ENCODE peak calls at places on chromosomes 7 and 10, in seven cellular contexts. One of them, this sample, is unnamed.

GRCh38 chr7:57646219-57646900 is 196.4 kb downstream of the ZNF716 start:
- DNase-seq in neuronal stem cell: no peak
- DNase-seq in IMR-90: no peak
- DNase-seq in H9: no peak
- DNase-seq in mesenchymal stem cell: no peak
- DNase-seq in trophoblast cell: no peak
- DNase-seq in H1: no peak
- DNase-seq in this sample: no peak

GRCh38 chr10:43166207-43166878 is 28.1 kb downstream of the CSGALNACT2 start:
- DNase-seq in neuronal stem cell: no peak
- DNase-seq in IMR-90: peak
- DNase-seq in H9: no peak
- DNase-seq in mesenchymal stem cell: no peak
- DNase-seq in trophoblast cell: no peak
- DNase-seq in H1: no peak
- DNase-seq in this sample: no peak

GRCh38 chr7:2934984-2935740 is 91.1 kb upstream of the GNA12 start:
- DNase-seq in neuronal stem cell: no peak
- DNase-seq in IMR-90: no peak
- DNase-seq in H9: peak
- DNase-seq in mesenchymal stem cell: no peak
- DNase-seq in trophoblast cell: peak
- DNase-seq in H1: no peak
- DNase-seq in this sample: no peak

GRCh38 chr7:18770852-18771251 is 275.3 kb downstream of the HDAC9 start:
- DNase-seq in neuronal stem cell: no peak
- DNase-seq in IMR-90: no peak
- DNase-seq in H9: no peak
- DNase-seq in mesenchymal stem cell: no peak
- DNase-seq in trophoblast cell: no peak
- DNase-seq in H1: no peak
- DNase-seq in this sample: peak

GRCh38 chr7:84614821-84615506 is 420.4 kb upstream of the SEMA3A start:
- DNase-seq in neuronal stem cell: no peak
- DNase-seq in IMR-90: no peak
- DNase-seq in H9: no peak
- DNase-seq in mesenchymal stem cell: no peak
- DNase-seq in trophoblast cell: peak
- DNase-seq in H1: no peak
- DNase-seq in this sample: no peak

GRCh38 chr7:130732980-130733865 is 784 bp downstream of the KLF14 start:
- DNase-seq in neuronal stem cell: no peak
- DNase-seq in IMR-90: peak
- DNase-seq in H9: peak
- DNase-seq in mesenchymal stem cell: no peak
- DNase-seq in trophoblast cell: peak
- DNase-seq in H1: peak
- DNase-seq in this sample: peak

GRCh38 chr10:62885656-62886461 is 69.7 kb upstream of the EGR2 start:
- DNase-seq in neuronal stem cell: no peak
- DNase-seq in IMR-90: peak
- DNase-seq in H9: no peak
- DNase-seq in mesenchymal stem cell: peak
- DNase-seq in trophoblast cell: peak
- DNase-seq in H1: no peak
- DNase-seq in this sample: no peak

GRCh38 chr10:62765726-62766125 is 38.8 kb upstream of the ADO start:
- DNase-seq in neuronal stem cell: no peak
- DNase-seq in IMR-90: no peak
- DNase-seq in H9: no peak
- DNase-seq in mesenchymal stem cell: no peak
- DNase-seq in trophoblast cell: no peak
- DNase-seq in H1: no peak
- DNase-seq in this sample: no peak

GRCh38 chr10:122021421-122021820 is 32.5 kb downstream of the TACC2 start:
- DNase-seq in neuronal stem cell: no peak
- DNase-seq in IMR-90: peak
- DNase-seq in H9: no peak
- DNase-seq in mesenchymal stem cell: no peak
- DNase-seq in trophoblast cell: no peak
- DNase-seq in H1: no peak
- DNase-seq in this sample: no peak

GRCh38 chr7:491292-491957 is 28.2 kb downstream of the PDGFA start:
- DNase-seq in neuronal stem cell: no peak
- DNase-seq in IMR-90: no peak
- DNase-seq in H9: no peak
- DNase-seq in mesenchymal stem cell: no peak
- DNase-seq in trophoblast cell: no peak
- DNase-seq in H1: no peak
- DNase-seq in this sample: no peak

GRCh38 chr10:1608408-1609037 is 128.8 kb downstream of the ADARB2 start:
- DNase-seq in neuronal stem cell: peak
- DNase-seq in IMR-90: no peak
- DNase-seq in H9: peak
- DNase-seq in mesenchymal stem cell: no peak
- DNase-seq in trophoblast cell: no peak
- DNase-seq in H1: no peak
- DNase-seq in this sample: peak

GRCh38 chr10:25888627-25889026 is 45.4 kb upstream of the MYO3A start:
- DNase-seq in neuronal stem cell: no peak
- DNase-seq in IMR-90: no peak
- DNase-seq in H9: no peak
- DNase-seq in mesenchymal stem cell: no peak
- DNase-seq in trophoblast cell: no peak
- DNase-seq in H1: no peak
- DNase-seq in this sample: peak

DNA sequence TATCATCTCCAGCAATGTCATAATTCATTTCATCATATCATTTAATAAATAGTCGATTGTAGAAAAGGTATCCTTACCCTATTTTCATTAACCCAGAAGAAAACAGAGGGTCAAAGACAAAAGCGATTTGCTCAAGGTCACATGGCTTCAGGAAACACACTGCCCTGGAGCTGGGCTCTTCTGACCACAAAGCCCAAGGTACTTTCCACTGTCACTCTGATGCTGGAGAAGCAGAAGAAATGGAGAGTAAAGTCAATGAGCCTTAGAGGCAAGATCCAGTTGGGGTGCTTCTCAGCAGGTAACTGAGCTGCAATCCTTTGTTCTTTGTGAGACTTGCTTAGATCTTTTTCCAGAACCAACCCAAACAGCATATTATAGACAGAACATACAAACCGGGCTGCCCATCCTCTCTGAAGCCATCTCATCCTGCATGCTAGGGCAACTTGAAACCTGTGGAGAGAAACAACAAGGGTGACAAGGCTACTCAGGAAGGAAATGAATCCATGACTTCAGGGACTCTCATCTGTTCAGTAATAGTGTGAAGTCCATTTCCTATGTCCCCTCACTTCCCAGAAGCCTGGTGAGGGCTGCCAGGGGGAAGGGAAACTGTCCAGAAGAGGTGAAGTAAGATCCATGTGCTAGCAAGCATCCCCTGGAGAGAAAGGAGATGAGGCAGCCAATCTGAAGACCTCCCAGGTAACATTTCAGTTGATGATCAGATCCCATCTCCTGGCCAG is 148.6 kb upstream of the SVIL start:
- DNase-seq in neuronal stem cell: no peak
- DNase-seq in IMR-90: peak
- DNase-seq in H9: no peak
- DNase-seq in mesenchymal stem cell: peak
- DNase-seq in trophoblast cell: no peak
- DNase-seq in H1: no peak
- DNase-seq in this sample: no peak
- H3K27ac ChIP-seq in neuronal stem cell: no peak
- H3K27ac ChIP-seq in IMR-90: peak
- H3K27ac ChIP-seq in H9: no peak
- H3K27ac ChIP-seq in mesenchymal stem cell: peak
- H3K27ac ChIP-seq in trophoblast cell: no peak
- H3K27ac ChIP-seq in H1: no peak
- H3K27ac ChIP-seq in this sample: no peak

GRCh38 chr10:112526906-112527305 is 79.9 kb downstream of the VTI1A start:
- DNase-seq in neuronal stem cell: peak
- DNase-seq in IMR-90: no peak
- DNase-seq in H9: peak
- DNase-seq in mesenchymal stem cell: no peak
- DNase-seq in trophoblast cell: peak
- DNase-seq in H1: no peak
- DNase-seq in this sample: peak

GRCh38 chr10:112528235-112528634 is 81.2 kb downstream of the VTI1A start:
- DNase-seq in neuronal stem cell: no peak
- DNase-seq in IMR-90: no peak
- DNase-seq in H9: no peak
- DNase-seq in mesenchymal stem cell: no peak
- DNase-seq in trophoblast cell: no peak
- DNase-seq in H1: no peak
- DNase-seq in this sample: no peak

GRCh38 chr10:112536663-112537062 is 89.6 kb downstream of the VTI1A start:
- DNase-seq in neuronal stem cell: no peak
- DNase-seq in IMR-90: no peak
- DNase-seq in H9: no peak
- DNase-seq in mesenchymal stem cell: no peak
- DNase-seq in trophoblast cell: no peak
- DNase-seq in H1: no peak
- DNase-seq in this sample: peak

GRCh38 chr10:112535432-112536038 is 88.5 kb downstream of the VTI1A start:
- DNase-seq in neuronal stem cell: no peak
- DNase-seq in IMR-90: peak
- DNase-seq in H9: no peak
- DNase-seq in mesenchymal stem cell: peak
- DNase-seq in trophoblast cell: no peak
- DNase-seq in H1: no peak
- DNase-seq in this sample: no peak

GRCh38 chr10:112532053-112532658 is 85.1 kb downstream of the VTI1A start:
- DNase-seq in neuronal stem cell: no peak
- DNase-seq in IMR-90: peak
- DNase-seq in H9: no peak
- DNase-seq in mesenchymal stem cell: peak
- DNase-seq in trophoblast cell: no peak
- DNase-seq in H1: no peak
- DNase-seq in this sample: no peak
- H2BK120ac ChIP-seq in neuronal stem cell: no peak
- H2BK120ac ChIP-seq in IMR-90: no peak
- H2BK120ac ChIP-seq in H9: no peak
- H2BK120ac ChIP-seq in mesenchymal stem cell: no peak
- H2BK120ac ChIP-seq in trophoblast cell: no peak
- H2BK120ac ChIP-seq in H1: no peak
- H2BK120ac ChIP-seq in this sample: no peak

GRCh38 chr10:30007406-30007805 is 52.0 kb downstream of the JCAD start:
- DNase-seq in neuronal stem cell: no peak
- DNase-seq in IMR-90: no peak
- DNase-seq in H9: no peak
- DNase-seq in mesenchymal stem cell: no peak
- DNase-seq in trophoblast cell: no peak
- DNase-seq in H1: no peak
- DNase-seq in this sample: no peak

GRCh38 chr10:29998142-29998808 is 61.1 kb downstream of the JCAD start:
- DNase-seq in neuronal stem cell: peak
- DNase-seq in IMR-90: peak
- DNase-seq in H9: peak
- DNase-seq in mesenchymal stem cell: peak
- DNase-seq in trophoblast cell: peak
- DNase-seq in H1: peak
- DNase-seq in this sample: peak

GRCh38 chr10:30000802-30001571 is 58.4 kb downstream of the JCAD start:
- DNase-seq in neuronal stem cell: no peak
- DNase-seq in IMR-90: peak
- DNase-seq in H9: no peak
- DNase-seq in mesenchymal stem cell: peak
- DNase-seq in trophoblast cell: peak
- DNase-seq in H1: no peak
- DNase-seq in this sample: no peak

GRCh38 chr10:30006410-30006809 is 53.0 kb downstream of the JCAD start:
- DNase-seq in neuronal stem cell: no peak
- DNase-seq in IMR-90: no peak
- DNase-seq in H9: no peak
- DNase-seq in mesenchymal stem cell: no peak
- DNase-seq in trophoblast cell: no peak
- DNase-seq in H1: no peak
- DNase-seq in this sample: no peak

DNA sequence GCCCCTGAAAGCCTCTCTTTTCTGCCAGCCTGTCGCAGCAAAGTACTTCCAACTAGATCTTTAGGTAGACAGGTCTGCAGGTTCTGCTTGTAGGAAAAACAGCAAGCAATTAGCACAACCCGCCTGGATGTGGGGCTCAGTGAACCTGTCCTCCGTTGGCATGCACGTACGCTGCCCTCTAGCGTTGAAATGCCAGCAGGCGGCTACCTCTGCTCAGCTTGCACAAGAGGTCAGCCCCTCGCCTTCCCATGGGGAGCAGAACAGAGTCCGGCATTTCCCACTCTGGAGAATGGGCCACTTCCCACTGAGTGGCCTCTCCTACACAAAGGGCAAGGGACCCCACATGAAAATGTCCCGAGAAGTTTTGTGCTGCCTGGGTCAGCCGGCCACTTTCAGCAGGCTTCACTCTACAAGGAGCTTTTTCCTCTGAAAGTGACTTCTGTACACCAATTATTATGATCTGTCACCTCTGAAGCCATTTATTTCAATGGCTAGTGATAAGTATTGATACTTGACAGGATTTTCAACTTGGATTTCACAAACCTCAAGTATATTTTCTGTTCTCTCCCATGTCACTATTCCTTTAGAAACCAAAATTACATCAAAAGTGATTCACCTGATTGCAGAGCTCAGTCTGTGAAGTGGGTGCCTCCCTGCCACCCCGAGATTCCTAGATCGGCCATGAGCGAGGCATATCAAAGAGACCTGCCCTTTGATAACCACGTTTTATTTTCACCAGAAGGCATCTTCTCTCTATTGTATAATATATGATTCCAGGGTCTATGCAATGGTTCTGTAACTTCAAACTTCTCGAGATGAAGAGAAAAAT is 56.7 kb downstream of the JCAD start:
- DNase-seq in neuronal stem cell: peak
- DNase-seq in IMR-90: peak
- DNase-seq in H9: peak
- DNase-seq in mesenchymal stem cell: peak
- DNase-seq in trophoblast cell: peak
- DNase-seq in H1: peak
- DNase-seq in this sample: peak
- H3K27ac ChIP-seq in neuronal stem cell: no peak
- H3K27ac ChIP-seq in IMR-90: no peak
- H3K27ac ChIP-seq in H9: no peak
- H3K27ac ChIP-seq in mesenchymal stem cell: no peak
- H3K27ac ChIP-seq in trophoblast cell: no peak
- H3K27ac ChIP-seq in H1: no peak
- H3K27ac ChIP-seq in this sample: no peak

DNA sequence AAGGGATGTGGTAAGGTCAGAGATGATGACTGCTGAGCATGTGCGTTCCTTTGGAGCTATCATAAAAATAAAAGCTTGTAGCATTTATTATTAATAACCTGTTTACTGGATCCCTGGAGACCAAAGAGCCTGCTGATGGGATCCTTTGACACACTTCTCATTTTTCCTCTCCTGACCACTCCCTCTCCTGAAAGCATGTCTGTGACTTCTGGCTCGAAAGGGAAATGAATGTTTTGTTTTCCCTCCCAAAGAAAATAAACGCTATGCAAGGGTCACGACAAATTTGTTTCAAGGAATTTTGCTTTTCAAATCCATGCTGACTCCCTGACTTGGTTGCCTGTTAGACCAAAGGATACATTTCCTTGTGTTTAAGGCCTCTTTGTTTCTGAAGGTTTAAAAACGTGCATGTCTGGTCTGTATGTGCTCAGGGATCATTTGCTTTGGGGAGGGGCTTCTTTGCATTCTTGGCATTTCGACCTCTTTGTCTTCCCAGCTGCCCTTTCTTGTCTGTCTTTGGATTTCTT is 185.1 kb upstream of the AGK start:
- DNase-seq in neuronal stem cell: peak
- DNase-seq in IMR-90: no peak
- DNase-seq in H9: peak
- DNase-seq in mesenchymal stem cell: peak
- DNase-seq in trophoblast cell: no peak
- DNase-seq in H1: no peak
- DNase-seq in this sample: peak
- H2BK120ac ChIP-seq in neuronal stem cell: no peak
- H2BK120ac ChIP-seq in IMR-90: no peak
- H2BK120ac ChIP-seq in H9: no peak
- H2BK120ac ChIP-seq in mesenchymal stem cell: no peak
- H2BK120ac ChIP-seq in trophoblast cell: peak
- H2BK120ac ChIP-seq in H1: no peak
- H2BK120ac ChIP-seq in this sample: no peak